ENCODE peak calls at places on chromosomes 4 and X, in seven cellular contexts. Z, E, T, K, W, S and O are unnamed samples.

GRCh38 chr4:101969965-101970364 is 179.4 kb downstream of the BANK1 start:
- DNase-seq in Z (no peak), E (no peak), T (no peak), K (no peak), W (no peak), S (no peak), O (no peak)

GRCh38 chr4:105088110-105088879 is 58.4 kb upstream of the TET2 start:
- DNase-seq in Z (no peak), E (no peak), T (peak; percentile 14), K (peak; percentile 98), W (no peak), S (no peak), O (no peak)

GRCh38 chr4:28508649-28509048 is 1648.0 kb downstream of the STIM2 start:
- DNase-seq in Z (no peak), E (no peak), T (no peak), K (no peak), W (no peak), S (no peak), O (no peak)

GRCh38 chrX:48961585-48962091 is 4.2 kb upstream of the OTUD5 start:
- DNase-seq in Z (no peak), E (no peak), T (no peak), K (peak; percentile 27), W (no peak), S (peak; percentile 47), O (no peak)

GRCh38 chr4:54318904-54319303 is 89.8 kb downstream of the PDGFRA start:
- DNase-seq in Z (peak; percentile 17), E (no peak), T (no peak), K (peak; percentile 58), W (no peak), S (no peak), O (peak; percentile 23)

GRCh38 chrX:131841496-131842410 is 181.3 kb upstream of the STK26 start:
- DNase-seq in Z (peak; percentile 35), E (peak; percentile 42), T (no peak), K (peak; percentile 38), W (no peak), S (no peak), O (peak; percentile 12)

GRCh38 chrX:46865281-46865680 is 28.4 kb downstream of the RP2 start:
- DNase-seq in Z (no peak), E (no peak), T (no peak), K (peak; percentile 77), W (no peak), S (no peak), O (peak; percentile 0)

GRCh38 chr4:113884655-113885054 is 94.8 kb downstream of the ARSJ start:
- DNase-seq in Z (no peak), E (no peak), T (no peak), K (no peak), W (no peak), S (no peak), O (no peak)

GRCh38 chrX:79065696-79066095 is 78.8 kb upstream of the GPR174 start:
- DNase-seq in Z (no peak), E (no peak), T (no peak), K (no peak), W (no peak), S (no peak), O (no peak)

GRCh38 chrX:72128881-72129280 is 2.8 kb downstream of the RTL5 start:
- DNase-seq in Z (no peak), E (no peak), T (no peak), K (no peak), W (no peak), S (no peak), O (peak; percentile 39)

GRCh38 chrX:24340501-24340900 is 19.9 kb upstream of the SUPT20HL1 start:
- DNase-seq in Z (no peak), E (no peak), T (no peak), K (no peak), W (no peak), S (no peak), O (no peak)

GRCh38 chr4:22190855-22191254 is 242.3 kb upstream of the KCNIP4 start:
- DNase-seq in Z (no peak), E (no peak), T (no peak), K (peak; percentile 77), W (no peak), S (no peak), O (peak; percentile 16)

GRCh38 chrX:150127216-150127615 is 188.9 kb upstream of the EOLA2 start:
- DNase-seq in Z (no peak), E (no peak), T (no peak), K (no peak), W (no peak), S (no peak), O (no peak)

GRCh38 chr4:113455081-113455480 is 306.5 kb downstream of the CAMK2D start:
- DNase-seq in Z (no peak), E (no peak), T (no peak), K (no peak), W (no peak), S (no peak), O (no peak)

GRCh38 chr4:89024051-89024675 is 32.8 kb downstream of the FAM13A start:
- DNase-seq in Z (peak; percentile 26), E (peak; percentile 52), T (peak; percentile 69), K (peak; percentile 81), W (peak; percentile 31), S (no peak), O (peak; percentile 9)

GRCh38 chrX:2907295-2907694 is 21.8 kb downstream of the ARSD start:
- DNase-seq in Z (no peak), E (no peak), T (no peak), K (no peak), W (no peak), S (no peak), O (no peak)

GRCh38 chr4:94356444-94356843 is 13.8 kb upstream of the HPGDS start:
- DNase-seq in Z (no peak), E (no peak), T (no peak), K (no peak), W (no peak), S (no peak), O (no peak)

GRCh38 chr4:10204401-10205058 is 87.9 kb upstream of the WDR1 start:
- DNase-seq in Z (no peak), E (no peak), T (no peak), K (no peak), W (no peak), S (no peak), O (no peak)
- TF ChIP-seq POLR2A in Z (no peak), E (no peak), T (no peak), K (no peak), W (no peak), S (no peak), O (no peak)

GRCh38 chrX:16788477-16788876 is 2.2 kb downstream of the TXLNG start:
- DNase-seq in Z (no peak), E (peak; percentile 28), T (no peak), K (no peak), W (no peak), S (no peak), O (no peak)

GRCh38 chrX:16783452-16783851 is 2.8 kb upstream of the TXLNG start:
- DNase-seq in Z (no peak), E (no peak), T (no peak), K (no peak), W (no peak), S (no peak), O (no peak)

GRCh38 chrX:16785247-16786138 is 773 bp upstream of the TXLNG start:
- DNase-seq in Z (no peak), E (peak; percentile 45), T (peak; percentile 10), K (no peak), W (no peak), S (peak; percentile 49), O (no peak)

GRCh38 chrX:16786791-16787735 is 797 bp downstream of the TXLNG start:
- DNase-seq in Z (peak; percentile 18), E (peak; percentile 39), T (no peak), K (no peak), W (no peak), S (peak; percentile 68), O (no peak)

GRCh38 chrX:16786139-16786790 is at the start of gene TXLNG:
- DNase-seq in Z (peak; percentile 72), E (peak; percentile 100), T (peak; percentile 96), K (peak; percentile 100), W (peak; percentile 91), S (peak; percentile 99), O (peak; percentile 59)
- TF ChIP-seq POLR2A in Z (peak; percentile 67), E (peak; percentile 87), T (peak; percentile 55), K (peak; percentile 95), W (peak; percentile 91), S (peak; percentile 92), O (peak; percentile 79)

DNA sequence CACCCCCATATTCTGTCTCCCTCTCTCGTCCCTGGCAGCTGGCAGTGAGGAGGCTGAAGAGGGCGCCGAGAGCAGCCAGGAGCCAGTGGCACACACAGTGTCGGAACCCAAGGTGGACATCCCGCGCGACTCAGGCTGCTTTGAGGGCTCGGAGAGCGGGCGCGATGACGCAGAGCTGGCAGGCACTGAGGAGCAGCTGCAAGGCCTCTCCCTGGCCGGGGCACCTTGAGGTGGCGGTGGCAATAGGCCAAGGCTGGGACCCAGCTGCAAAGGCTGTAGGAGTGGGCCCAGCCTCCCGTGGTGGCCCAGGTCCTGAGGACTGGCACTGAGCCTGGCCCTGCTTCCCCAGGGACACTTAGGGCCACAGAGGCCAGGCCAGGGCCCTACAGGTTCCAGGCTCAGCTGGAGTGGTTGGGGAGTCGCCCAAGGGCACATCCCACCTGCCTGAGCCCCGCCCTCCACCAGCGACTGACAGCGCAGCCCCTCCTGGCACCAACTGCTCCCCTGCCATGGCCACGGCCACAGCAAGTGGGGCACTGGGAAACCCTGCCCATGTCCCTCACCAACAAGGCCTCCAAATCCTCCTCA is 13.9 kb downstream of the SASH3 start:
- DNase-seq in Z (no peak), E (no peak), T (no peak), K (no peak), W (no peak), S (no peak), O (no peak)
- TF ChIP-seq POLR2A in Z (no peak), E (no peak), T (no peak), K (no peak), W (no peak), S (no peak), O (no peak)

GRCh38 chrX:1380672-1381233 is 11.2 kb downstream of the SLC25A6 start:
- DNase-seq in Z (no peak), E (no peak), T (no peak), K (no peak), W (no peak), S (no peak), O (no peak)
- TF ChIP-seq POLR2A in Z (peak; percentile 79), E (peak; percentile 4), T (no peak), K (no peak), W (no peak), S (no peak), O (no peak)

GRCh38 chrX:136909119-136909705 is 28.7 kb upstream of the RBMX start:
- DNase-seq in Z (peak; percentile 73), E (peak; percentile 81), T (peak; percentile 65), K (peak; percentile 45), W (peak; percentile 68), S (peak; percentile 86), O (peak; percentile 66)
- TF ChIP-seq POLR2A in Z (no peak), E (no peak), T (peak; percentile 13), K (no peak), W (no peak), S (no peak), O (no peak)